ENCODE peak calls at places on chromosomes 2 and 18, in six cellular contexts. S, O, N, J, Z and Y are unnamed samples.

GRCh38 chr2:106831241-106831640 is 54.7 kb downstream of the ST6GAL2 start:
- DNase-seq in N (no peak), S (no peak), O (no peak), Z (no peak), J (no peak), Y (no peak)

GRCh38 chr2:126825306-126825705 is 73.4 kb upstream of the TEX51 start:
- DNase-seq in Z (no peak), S (no peak), J (no peak), O (no peak), N (no peak), Y (no peak)

GRCh38 chr2:44167311-44167907 is 1.3 kb upstream of the PPM1B start:
- DNase-seq in J (no peak), Z (no peak), O (no peak), S (no peak), N (no peak), Y (peak)

GRCh38 chr2:17918789-17919188 is 40.3 kb downstream of the KCNS3 start:
- DNase-seq in O (no peak), S (peak), Z (no peak), N (no peak), J (peak), Y (no peak)

GRCh38 chr2:19362652-19363473 is 4.4 kb upstream of the OSR1 start:
- DNase-seq in O (no peak), S (peak), Z (peak), N (peak), J (peak), Y (peak)

GRCh38 chr2:97963880-97964279 is 31.9 kb downstream of the TMEM131 start:
- DNase-seq in J (peak), O (no peak), N (no peak), Z (no peak), S (no peak), Y (no peak)

GRCh38 chr2:54818226-54818625 is 94.8 kb downstream of the EML6 start:
- DNase-seq in J (no peak), N (no peak), O (no peak), S (no peak), Z (no peak), Y (no peak)

GRCh38 chr2:232731470-232731869 is 34.3 kb downstream of the GIGYF2 start:
- DNase-seq in O (no peak), S (no peak), Z (no peak), J (peak), N (no peak), Y (no peak)

GRCh38 chr2:164061129-164061746 is 325.4 kb upstream of the FIGN start:
- DNase-seq in J (peak), S (peak), Z (peak), N (peak), O (no peak), Y (peak)

GRCh38 chr2:26326514-26326913 is 19.4 kb upstream of the SELENOI start:
- DNase-seq in Z (no peak), O (no peak), N (no peak), S (no peak), J (no peak), Y (no peak)

GRCh38 chr18:62863629-62864028 is 148.3 kb downstream of the PHLPP1 start:
- DNase-seq in N (no peak), S (no peak), J (no peak), Z (no peak), O (no peak), Y (no peak)

GRCh38 chr2:5913729-5914390 is 221.7 kb downstream of the SOX11 start:
- DNase-seq in O (no peak), N (no peak), Z (no peak), J (no peak), S (no peak), Y (no peak)

GRCh38 chr2:5914831-5915611 is 222.8 kb downstream of the SOX11 start:
- DNase-seq in S (peak), J (no peak), O (no peak), Z (no peak), N (no peak), Y (no peak)

GRCh38 chr2:5921081-5921642 is 229.0 kb downstream of the SOX11 start:
- DNase-seq in N (no peak), S (no peak), Z (no peak), O (no peak), J (no peak), Y (no peak)

GRCh38 chr2:5911801-5912200 is 219.6 kb downstream of the SOX11 start:
- DNase-seq in Z (no peak), O (no peak), N (no peak), J (no peak), S (no peak), Y (no peak)

DNA sequence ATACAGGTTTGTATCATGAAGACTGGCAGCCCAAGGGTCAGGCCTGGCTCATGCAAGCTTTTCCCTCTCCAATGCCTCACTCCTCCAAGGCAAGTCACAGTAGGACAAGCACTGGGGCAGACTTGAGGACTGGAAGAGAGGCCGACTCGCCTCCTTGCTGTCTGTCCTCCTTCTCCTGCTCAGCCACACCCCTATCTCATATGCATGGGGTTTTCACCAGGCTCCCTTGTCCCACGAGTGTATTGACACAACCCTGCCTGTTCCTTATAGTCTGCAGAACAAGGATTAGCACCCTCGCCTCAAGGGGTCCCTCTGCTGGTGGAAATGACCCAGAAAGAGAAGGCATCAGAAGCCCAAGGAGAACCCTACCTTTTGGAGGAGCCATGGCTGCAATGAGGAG is 223.7 kb downstream of the SOX11 start:
- DNase-seq in S (peak), N (peak), O (no peak), J (no peak), Z (peak), Y (peak)
- TF ChIP-seq CTCF in S (peak), N (peak), O (no peak), J (no peak), Z (peak), Y (peak)

DNA sequence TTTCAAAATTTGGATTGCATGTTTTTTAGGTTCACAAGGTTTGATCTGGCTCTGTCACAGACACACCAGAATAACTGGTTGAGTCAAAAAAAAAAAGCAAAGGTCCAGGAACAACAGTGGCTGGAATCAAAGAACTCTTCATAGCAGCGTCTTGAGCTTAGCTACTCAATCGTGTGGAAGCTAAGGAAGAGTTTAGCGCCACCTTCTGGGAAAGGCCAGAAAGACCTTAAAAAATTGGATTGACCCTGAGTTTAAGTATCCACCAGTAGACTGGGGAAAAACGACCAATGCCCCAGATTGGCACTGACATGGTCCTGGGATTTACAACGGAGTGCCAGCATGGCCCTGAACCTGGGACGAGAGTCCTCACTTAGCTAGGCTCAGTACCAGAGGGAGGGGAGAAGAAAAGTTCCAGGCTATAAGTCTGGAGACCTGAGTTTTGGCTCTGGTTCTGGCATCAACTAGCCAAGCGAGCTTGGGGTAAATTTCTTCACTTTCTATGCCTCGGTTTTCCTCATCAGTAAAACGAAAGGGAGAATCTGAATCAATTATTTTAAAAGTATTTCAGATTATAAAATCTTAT is 71.1 kb upstream of the TFCP2L1 start:
- DNase-seq in N (peak), S (peak), J (peak), Z (peak), O (no peak), Y (peak)
- TF ChIP-seq CTCF in N (peak), S (peak), J (peak), Z (peak), O (peak), Y (peak)

GRCh38 chr2:9790702-9791225 is 52.5 kb upstream of the TAF1B start:
- DNase-seq in Z (no peak), O (no peak), J (no peak), S (no peak), N (no peak), Y (no peak)
- TF ChIP-seq CTCF in Z (no peak), O (no peak), J (no peak), S (no peak), N (no peak), Y (no peak)

GRCh38 chr18:73891572-73892421 is 255.8 kb downstream of the FBXO15 start:
- DNase-seq in Z (no peak), N (peak), O (no peak), S (peak), J (no peak), Y (no peak)
- TF ChIP-seq CTCF in Z (no peak), N (no peak), O (no peak), S (peak), J (no peak), Y (peak)